ENCODE peak calls at places on chromosomes 4 and X, in four cellular contexts. One of them, this sample, is unnamed.

GRCh38 chr4:74990276-74990675 is 57.4 kb downstream of the PARM1 start:
- DNase-seq in colonic mucosa: no peak
- DNase-seq in skeletal muscle cell: no peak
- DNase-seq in SK-N-SH: no peak
- DNase-seq in this sample: no peak

GRCh38 chr4:86921608-86922252 is 13.1 kb upstream of the AFF1 start:
- DNase-seq in SK-N-SH: no peak
- DNase-seq in skeletal muscle cell: no peak
- DNase-seq in colonic mucosa: no peak
- DNase-seq in this sample: no peak

GRCh38 chr4:186643501-186644315 is 79.9 kb downstream of the FAT1 start:
- DNase-seq in SK-N-SH: no peak
- DNase-seq in colonic mucosa: no peak
- DNase-seq in skeletal muscle cell: peak
- DNase-seq in this sample: peak

GRCh38 chr4:23942491-23942890 is 52.6 kb upstream of the PPARGC1A start:
- DNase-seq in colonic mucosa: no peak
- DNase-seq in skeletal muscle cell: no peak
- DNase-seq in SK-N-SH: no peak
- DNase-seq in this sample: no peak

GRCh38 chr4:124803641-124804040 is 91.1 kb upstream of the ANKRD50 start:
- DNase-seq in SK-N-SH: no peak
- DNase-seq in colonic mucosa: no peak
- DNase-seq in skeletal muscle cell: peak
- DNase-seq in this sample: no peak

GRCh38 chr4:125011646-125012045 is 299.1 kb upstream of the ANKRD50 start:
- DNase-seq in skeletal muscle cell: no peak
- DNase-seq in colonic mucosa: no peak
- DNase-seq in SK-N-SH: no peak
- DNase-seq in this sample: no peak

GRCh38 chr4:38160487-38161207 is 200.4 kb downstream of the PTTG2 start:
- DNase-seq in skeletal muscle cell: peak
- DNase-seq in colonic mucosa: peak
- DNase-seq in SK-N-SH: no peak
- DNase-seq in this sample: peak

GRCh38 chrX:153598541-153599191 is at the start of gene CCNQ:
- DNase-seq in colonic mucosa: no peak
- DNase-seq in SK-N-SH: peak
- DNase-seq in skeletal muscle cell: no peak
- DNase-seq in this sample: peak

GRCh38 chrX:53356186-53356585 is 66.3 kb downstream of the SMC1A start:
- DNase-seq in skeletal muscle cell: no peak
- DNase-seq in colonic mucosa: no peak
- DNase-seq in SK-N-SH: peak
- DNase-seq in this sample: no peak

GRCh38 chr4:59553739-59554126 is 1646.4 kb upstream of the ADGRL3 start:
- DNase-seq in SK-N-SH: no peak
- DNase-seq in skeletal muscle cell: no peak
- DNase-seq in colonic mucosa: no peak
- DNase-seq in this sample: peak

GRCh38 chr4:75634951-75635350 is 4.6 kb upstream of the CDKL2 start:
- DNase-seq in skeletal muscle cell: peak
- DNase-seq in colonic mucosa: no peak
- DNase-seq in SK-N-SH: no peak
- DNase-seq in this sample: no peak

GRCh38 chr4:165383757-165384156 is 4.9 kb downstream of the CPE start:
- DNase-seq in skeletal muscle cell: no peak
- DNase-seq in colonic mucosa: no peak
- DNase-seq in SK-N-SH: no peak
- DNase-seq in this sample: no peak

GRCh38 chr4:113683143-113683542 is 78.4 kb downstream of the CAMK2D start:
- DNase-seq in skeletal muscle cell: no peak
- DNase-seq in SK-N-SH: no peak
- DNase-seq in colonic mucosa: no peak
- DNase-seq in this sample: peak

GRCh38 chr4:53608649-53609048 is 17.4 kb upstream of the LNX1 start:
- DNase-seq in colonic mucosa: no peak
- DNase-seq in skeletal muscle cell: no peak
- DNase-seq in SK-N-SH: no peak
- DNase-seq in this sample: no peak

GRCh38 chrX:154714925-154715324 is 36.0 kb downstream of the GAB3 start:
- DNase-seq in skeletal muscle cell: no peak
- DNase-seq in colonic mucosa: peak
- DNase-seq in SK-N-SH: peak
- DNase-seq in this sample: peak

GRCh38 chr4:167424338-167425256 is 190.3 kb upstream of the SPOCK3 start:
- DNase-seq in SK-N-SH: no peak
- DNase-seq in colonic mucosa: no peak
- DNase-seq in skeletal muscle cell: no peak
- DNase-seq in this sample: no peak

GRCh38 chr4:17286737-17287460 is 225.0 kb downstream of the QDPR start:
- DNase-seq in SK-N-SH: no peak
- DNase-seq in colonic mucosa: no peak
- DNase-seq in skeletal muscle cell: no peak
- DNase-seq in this sample: no peak

GRCh38 chrX:139194571-139195280 is 335.8 kb upstream of the F9 start:
- DNase-seq in colonic mucosa: no peak
- DNase-seq in SK-N-SH: no peak
- DNase-seq in skeletal muscle cell: no peak
- DNase-seq in this sample: peak

GRCh38 chr4:96519291-96519690 is 679.4 kb downstream of the PDHA2 start:
- DNase-seq in SK-N-SH: no peak
- DNase-seq in skeletal muscle cell: no peak
- DNase-seq in colonic mucosa: no peak
- DNase-seq in this sample: no peak

GRCh38 chr4:94126669-94127068 is 81.0 kb upstream of the SMARCAD1 start:
- DNase-seq in skeletal muscle cell: no peak
- DNase-seq in colonic mucosa: no peak
- DNase-seq in SK-N-SH: peak
- DNase-seq in this sample: peak

GRCh38 chrX:136659174-136659573 is 11.2 kb downstream of the CD40LG start:
- DNase-seq in skeletal muscle cell: no peak
- DNase-seq in colonic mucosa: no peak
- DNase-seq in SK-N-SH: no peak
- DNase-seq in this sample: no peak

GRCh38 chr4:107037188-107037587 is 1.1 kb upstream of the DKK2 start:
- DNase-seq in skeletal muscle cell: no peak
- DNase-seq in colonic mucosa: peak
- DNase-seq in SK-N-SH: peak
- DNase-seq in this sample: peak

GRCh38 chr4:74433043-74433442 is 11.9 kb upstream of the AREG start:
- DNase-seq in skeletal muscle cell: no peak
- DNase-seq in SK-N-SH: no peak
- DNase-seq in colonic mucosa: no peak
- DNase-seq in this sample: no peak

GRCh38 chr4:154082760-154083530 is 294.1 kb upstream of the SFRP2 start:
- DNase-seq in skeletal muscle cell: no peak
- DNase-seq in colonic mucosa: no peak
- DNase-seq in SK-N-SH: peak
- DNase-seq in this sample: no peak

GRCh38 chr4:159764343-159764952 is 661.6 kb downstream of the RAPGEF2 start:
- DNase-seq in skeletal muscle cell: peak
- DNase-seq in colonic mucosa: peak
- DNase-seq in SK-N-SH: peak
- DNase-seq in this sample: peak

GRCh38 chrX:29634516-29634915 is 580.8 kb upstream of the MAGEB2 start:
- DNase-seq in SK-N-SH: no peak
- DNase-seq in skeletal muscle cell: no peak
- DNase-seq in colonic mucosa: no peak
- DNase-seq in this sample: no peak

GRCh38 chr4:74330295-74330750 is 22.1 kb downstream of the EPGN start:
- DNase-seq in colonic mucosa: no peak
- DNase-seq in SK-N-SH: no peak
- DNase-seq in skeletal muscle cell: no peak
- DNase-seq in this sample: no peak

GRCh38 chrX:118688935-118689334 is 38.5 kb upstream of the IL13RA1 start:
- DNase-seq in colonic mucosa: no peak
- DNase-seq in skeletal muscle cell: no peak
- DNase-seq in SK-N-SH: peak
- DNase-seq in this sample: no peak

GRCh38 chrX:151694121-151694520 is 1.1 kb upstream of the PRRG3 start:
- DNase-seq in skeletal muscle cell: no peak
- DNase-seq in colonic mucosa: no peak
- DNase-seq in SK-N-SH: no peak
- DNase-seq in this sample: no peak

GRCh38 chrX:151695583-151695930 is 299 bp downstream of the PRRG3 start:
- DNase-seq in skeletal muscle cell: no peak
- DNase-seq in colonic mucosa: no peak
- DNase-seq in SK-N-SH: no peak
- DNase-seq in this sample: no peak

GRCh38 chrX:151697537-151697936 is 2.3 kb downstream of the PRRG3 start:
- DNase-seq in colonic mucosa: no peak
- DNase-seq in skeletal muscle cell: peak
- DNase-seq in SK-N-SH: no peak
- DNase-seq in this sample: no peak

GRCh38 chrX:151692825-151693224 is 2.4 kb upstream of the PRRG3 start:
- DNase-seq in SK-N-SH: no peak
- DNase-seq in colonic mucosa: no peak
- DNase-seq in skeletal muscle cell: no peak
- DNase-seq in this sample: no peak

GRCh38 chrX:151694661-151695582 is at the start of gene PRRG3:
- DNase-seq in skeletal muscle cell: no peak
- DNase-seq in SK-N-SH: no peak
- DNase-seq in colonic mucosa: no peak
- DNase-seq in this sample: no peak
- H3K4me3 ChIP-seq in skeletal muscle cell: no peak
- H3K4me3 ChIP-seq in SK-N-SH: no peak
- H3K4me3 ChIP-seq in colonic mucosa: no peak
- H3K4me3 ChIP-seq in this sample: no peak

DNA sequence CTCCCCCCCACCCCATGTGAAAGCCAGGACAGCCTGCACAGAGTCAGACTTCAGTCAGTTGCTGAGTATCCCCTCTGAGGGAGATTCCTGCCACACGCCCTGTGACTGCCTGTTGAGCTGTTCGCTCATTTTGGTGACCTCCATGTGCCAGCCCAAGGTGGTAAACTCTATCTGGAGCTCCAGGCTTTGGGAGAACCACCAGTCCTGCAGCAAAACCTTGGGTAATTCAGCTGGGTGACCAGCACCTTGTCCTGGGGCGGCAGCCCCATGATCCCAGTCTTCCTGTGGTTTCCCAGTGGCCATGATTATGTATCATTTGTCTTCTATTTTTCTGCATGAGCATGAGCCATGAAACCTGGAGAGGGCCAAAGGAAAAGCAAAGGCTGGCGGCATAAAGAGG is 73.4 kb downstream of the NBDY start:
- DNase-seq in skeletal muscle cell: no peak
- DNase-seq in colonic mucosa: no peak
- DNase-seq in SK-N-SH: no peak
- DNase-seq in this sample: no peak
- H3K4me3 ChIP-seq in skeletal muscle cell: no peak
- H3K4me3 ChIP-seq in colonic mucosa: peak
- H3K4me3 ChIP-seq in SK-N-SH: no peak
- H3K4me3 ChIP-seq in this sample: no peak

GRCh38 chr4:13659341-13660070 is 32.0 kb upstream of the BOD1L1 start:
- DNase-seq in SK-N-SH: peak
- DNase-seq in skeletal muscle cell: no peak
- DNase-seq in colonic mucosa: no peak
- DNase-seq in this sample: no peak

GRCh38 chr4:13654158-13654797 is 26.8 kb upstream of the BOD1L1 start:
- DNase-seq in skeletal muscle cell: peak
- DNase-seq in SK-N-SH: peak
- DNase-seq in colonic mucosa: peak
- DNase-seq in this sample: peak

GRCh38 chr4:13653356-13653755 is 25.8 kb upstream of the BOD1L1 start:
- DNase-seq in colonic mucosa: no peak
- DNase-seq in SK-N-SH: no peak
- DNase-seq in skeletal muscle cell: no peak
- DNase-seq in this sample: no peak

GRCh38 chr4:13657016-13657415 is 29.5 kb upstream of the BOD1L1 start:
- DNase-seq in SK-N-SH: no peak
- DNase-seq in skeletal muscle cell: no peak
- DNase-seq in colonic mucosa: no peak
- DNase-seq in this sample: no peak

GRCh38 chr4:13656569-13656988 is 29.1 kb upstream of the BOD1L1 start:
- DNase-seq in colonic mucosa: peak
- DNase-seq in skeletal muscle cell: no peak
- DNase-seq in SK-N-SH: peak
- DNase-seq in this sample: peak
- H3K4me3 ChIP-seq in colonic mucosa: no peak
- H3K4me3 ChIP-seq in skeletal muscle cell: peak
- H3K4me3 ChIP-seq in SK-N-SH: peak
- H3K4me3 ChIP-seq in this sample: peak

GRCh38 chr4:121071640-121072037 is 696 bp downstream of the NDNF start:
- DNase-seq in colonic mucosa: no peak
- DNase-seq in skeletal muscle cell: no peak
- DNase-seq in SK-N-SH: peak
- DNase-seq in this sample: no peak

GRCh38 chr4:121073672-121074386 is 1.5 kb upstream of the NDNF start:
- DNase-seq in skeletal muscle cell: no peak
- DNase-seq in SK-N-SH: no peak
- DNase-seq in colonic mucosa: peak
- DNase-seq in this sample: peak

GRCh38 chr4:121072080-121072835 is at the start of gene NDNF:
- DNase-seq in skeletal muscle cell: no peak
- DNase-seq in colonic mucosa: peak
- DNase-seq in SK-N-SH: peak
- DNase-seq in this sample: no peak

GRCh38 chr4:121070696-121071639 is 1.4 kb downstream of the NDNF start:
- DNase-seq in SK-N-SH: peak
- DNase-seq in skeletal muscle cell: no peak
- DNase-seq in colonic mucosa: peak
- DNase-seq in this sample: no peak

DNA sequence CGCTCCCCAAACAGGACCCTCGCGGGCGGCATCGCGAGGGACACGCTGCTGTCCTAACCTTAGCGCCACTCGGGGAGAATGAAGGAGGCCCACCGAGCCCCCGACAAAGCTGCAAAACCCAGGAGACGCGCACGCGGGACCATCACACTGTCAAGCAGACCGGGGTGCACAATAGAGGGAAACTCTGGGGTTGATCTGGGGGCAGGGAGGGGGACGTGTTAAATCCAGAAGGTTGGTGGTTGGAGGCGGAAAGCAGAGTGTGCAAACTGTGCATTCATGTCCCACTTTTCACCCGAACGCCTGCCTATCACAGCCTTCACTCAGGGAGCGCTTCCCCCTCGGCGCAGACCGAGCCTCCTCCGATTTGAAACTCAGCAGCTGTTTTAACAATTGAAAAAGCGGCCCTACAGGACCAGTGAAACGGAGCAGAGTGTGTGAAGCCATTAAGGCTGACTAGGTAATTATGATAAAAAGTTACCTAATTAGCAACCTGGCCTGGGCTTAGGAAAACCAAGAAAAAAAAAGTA is 564 bp upstream of the NDNF start:
- DNase-seq in colonic mucosa: peak
- DNase-seq in SK-N-SH: peak
- DNase-seq in skeletal muscle cell: no peak
- DNase-seq in this sample: no peak
- H3K4me3 ChIP-seq in colonic mucosa: peak
- H3K4me3 ChIP-seq in SK-N-SH: peak
- H3K4me3 ChIP-seq in skeletal muscle cell: peak
- H3K4me3 ChIP-seq in this sample: peak

This sample was measured in small intestine.